ENCODE peak calls at places on chromosomes 5 and 9, in eight cellular contexts. V, G, D, I, Z, Q, E and K are unnamed samples.

GRCh38 chr9:74528207-74528606 is 31.1 kb downstream of the RORB start:
- DNase-seq in V (no peak), G (no peak), D (no peak), I (no peak), Z (no peak), Q (no peak), E (no peak), K (no peak)

GRCh38 chr5:170805666-170806065 is 22.1 kb downstream of the GABRP start:
- DNase-seq in V (no peak), G (no peak), D (no peak), I (no peak), Z (no peak), Q (no peak), E (no peak), K (no peak)

GRCh38 chr5:54718647-54719046 is 201.1 kb downstream of the SNX18 start:
- DNase-seq in V (no peak), G (peak; percentile 71), D (peak; percentile 30), I (peak; percentile 60), Z (no peak), Q (no peak), E (no peak), K (peak; percentile 89)

GRCh38 chr9:107711528-107711927 is 222.0 kb upstream of the KLF4 start:
- DNase-seq in V (peak; percentile 98), G (no peak), D (no peak), I (peak; percentile 89), Z (peak; percentile 59), Q (peak; percentile 79), E (no peak), K (peak; percentile 88)

GRCh38 chr9:131050831-131051230 is 41.9 kb downstream of the LAMC3 start:
- DNase-seq in V (no peak), G (no peak), D (no peak), I (no peak), Z (no peak), Q (no peak), E (no peak), K (no peak)

GRCh38 chr5:152271420-152271819 is 133.7 kb downstream of the NMUR2 start:
- DNase-seq in V (peak; percentile 59), G (no peak), D (peak; percentile 27), I (no peak), Z (peak; percentile 52), Q (no peak), E (peak; percentile 22), K (no peak)

GRCh38 chr5:115054387-115054951 is 115.2 kb downstream of the TRIM36 start:
- DNase-seq in V (no peak), G (no peak), D (no peak), I (no peak), Z (no peak), Q (no peak), E (no peak), K (no peak)

GRCh38 chr5:174665347-174665746 is 59.0 kb upstream of the MSX2 start:
- DNase-seq in V (no peak), G (no peak), D (no peak), I (no peak), Z (no peak), Q (no peak), E (no peak), K (no peak)

GRCh38 chr5:74408150-74409043 is 232.1 kb downstream of the ENC1 start:
- DNase-seq in V (peak; percentile 26), G (no peak), D (no peak), I (no peak), Z (no peak), Q (no peak), E (no peak), K (no peak)

GRCh38 chr5:158056426-158056825 is 197.5 kb upstream of the CLINT1 start:
- DNase-seq in V (peak; percentile 30), G (no peak), D (no peak), I (peak; percentile 47), Z (no peak), Q (no peak), E (no peak), K (no peak)

GRCh38 chr5:120139039-120139438 is 325.1 kb upstream of the PRR16 start:
- DNase-seq in V (peak; percentile 100), G (no peak), D (no peak), I (peak; percentile 91), Z (peak; percentile 46), Q (no peak), E (no peak), K (peak; percentile 59)

DNA sequence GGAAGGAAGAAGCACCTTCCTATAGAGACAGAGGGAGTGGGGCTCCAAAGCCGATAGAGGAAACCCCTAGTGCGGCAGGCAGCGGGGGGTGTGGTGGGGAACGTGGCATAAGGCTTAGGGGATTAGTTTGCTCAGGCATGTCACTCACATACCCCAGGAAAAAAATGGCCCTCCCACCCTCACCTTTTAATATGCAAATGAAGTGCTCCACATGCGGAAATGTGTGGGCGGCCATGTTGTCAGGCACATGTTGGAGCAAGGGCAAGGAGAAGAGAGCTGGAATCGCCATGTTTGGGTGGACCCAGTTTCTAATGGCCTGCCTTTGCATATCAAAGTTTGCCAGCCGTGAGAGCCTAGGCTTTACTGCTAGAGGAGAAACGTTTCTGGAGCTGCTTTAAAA is 758.8 kb downstream of the NR2F1-AS1 start:
- DNase-seq in V (no peak), G (no peak), D (no peak), I (no peak), Z (no peak), Q (no peak), E (peak; percentile 11), K (no peak)
- TF ChIP-seq CTCF in V (no peak), G (no peak), D (no peak), I (no peak), Z (no peak), Q (no peak), E (no peak), K (no peak)

DNA sequence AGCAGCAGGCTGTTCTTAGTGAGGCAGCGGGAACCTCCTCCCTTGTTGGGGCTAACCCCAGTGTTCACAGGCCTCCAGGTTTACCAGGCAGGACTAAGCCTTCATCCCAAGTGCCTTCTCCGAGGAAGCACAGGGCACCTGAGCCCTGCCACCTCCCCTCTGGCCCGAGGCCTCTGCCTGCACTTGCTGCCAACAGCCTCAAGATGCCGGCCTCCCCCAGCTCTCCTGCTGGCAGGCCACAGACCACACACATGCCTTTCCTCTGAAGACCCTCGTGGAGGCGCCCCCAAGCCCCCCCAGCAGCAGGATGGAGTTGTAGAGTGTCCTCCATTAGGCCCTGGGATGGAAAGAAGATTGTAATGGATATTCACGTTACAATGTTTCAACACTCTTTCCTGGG is 7.2 kb upstream of the ADAMTS16 start:
- DNase-seq in V (no peak), G (no peak), D (no peak), I (no peak), Z (no peak), Q (no peak), E (no peak), K (no peak)
- TF ChIP-seq CTCF in V (no peak), G (no peak), D (no peak), I (no peak), Z (no peak), Q (no peak), E (no peak), K (no peak)

DNA sequence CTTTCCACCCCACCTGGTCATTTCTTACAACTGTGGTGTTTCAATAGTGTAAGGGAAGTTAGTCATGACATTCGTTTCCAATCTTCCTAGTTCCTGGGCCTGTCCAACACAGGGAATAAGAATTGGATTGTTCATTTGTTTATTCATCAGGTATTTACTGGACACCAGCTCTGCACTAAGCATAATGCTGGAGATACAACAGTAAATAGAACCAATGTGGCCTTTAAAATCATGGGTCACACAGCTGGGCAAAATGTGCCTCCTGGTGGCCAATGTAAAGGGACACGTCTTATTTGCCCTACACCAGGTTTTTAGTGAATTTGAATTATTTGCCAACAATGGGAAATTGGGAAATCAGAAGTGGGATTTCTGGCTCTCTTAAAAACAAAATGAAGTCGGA is 10.4 kb downstream of the ABLIM3 start:
- DNase-seq in V (peak; percentile 72), G (no peak), D (no peak), I (no peak), Z (no peak), Q (no peak), E (no peak), K (no peak)
- TF ChIP-seq CTCF in V (peak; percentile 31), G (peak; percentile 29), D (no peak), I (no peak), Z (peak; percentile 65), Q (no peak), E (no peak), K (no peak)

GRCh38 chr5:87844866-87845265 is 423.8 kb downstream of the TMEM161B start:
- DNase-seq in V (no peak), G (no peak), D (no peak), I (no peak), Z (no peak), Q (no peak), E (no peak), K (no peak)

GRCh38 chr5:87845734-87846133 is 422.9 kb downstream of the TMEM161B start:
- DNase-seq in V (no peak), G (no peak), D (no peak), I (peak; percentile 52), Z (no peak), Q (no peak), E (no peak), K (no peak)

GRCh38 chr5:87844449-87844848 is 424.2 kb downstream of the TMEM161B start:
- DNase-seq in V (peak; percentile 2), G (no peak), D (no peak), I (no peak), Z (no peak), Q (no peak), E (no peak), K (no peak)
- TF ChIP-seq CTCF in V (peak; percentile 9), G (no peak), D (no peak), I (no peak), Z (no peak), Q (no peak), E (no peak), K (no peak)

DNA sequence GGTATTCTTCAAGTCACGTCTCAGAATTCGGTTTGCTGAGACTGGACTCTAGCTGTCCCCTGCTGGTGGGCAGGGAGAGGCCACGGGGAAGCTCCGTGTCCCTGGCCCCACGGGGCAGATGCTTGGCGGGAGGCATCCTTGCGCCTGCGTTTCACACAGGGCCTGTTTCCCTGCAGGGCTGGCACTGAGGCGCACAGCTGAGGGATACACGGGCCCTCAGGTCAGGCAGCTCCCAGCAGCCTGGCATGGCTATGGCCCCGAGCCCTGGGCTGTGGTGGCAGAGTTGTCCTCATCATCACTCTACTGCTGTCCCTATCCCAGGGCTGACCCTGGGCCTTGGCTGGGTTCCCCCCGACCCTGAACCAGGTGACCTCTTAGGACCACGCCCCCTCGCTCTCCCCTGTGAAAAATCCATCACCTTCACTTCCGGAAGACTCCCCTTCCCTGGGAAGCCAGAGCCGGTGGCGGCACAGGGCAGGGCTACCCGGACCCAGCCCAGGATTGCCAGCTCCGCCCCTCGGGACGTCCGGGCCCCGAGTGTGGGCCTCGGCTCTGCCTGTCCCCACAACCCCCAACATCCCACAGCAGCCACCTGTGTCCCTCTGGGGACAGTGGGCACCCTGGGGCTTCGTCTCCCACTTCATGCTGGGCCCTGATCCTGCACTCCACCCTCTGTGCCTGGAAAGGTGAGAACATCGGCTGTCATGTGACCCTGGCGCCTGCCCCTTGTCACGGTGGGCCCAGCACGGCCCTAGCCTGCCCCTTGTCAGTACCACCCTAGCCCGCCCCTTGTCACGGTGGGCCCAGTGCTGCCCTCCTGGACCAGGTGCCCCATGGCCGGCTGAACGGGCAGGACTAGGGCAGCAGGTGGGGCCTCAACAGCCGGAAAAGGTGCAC is 5.0 kb downstream of the DPP7 start:
- DNase-seq in V (no peak), G (no peak), D (no peak), I (no peak), Z (no peak), Q (no peak), E (no peak), K (no peak)
- TF ChIP-seq CTCF in V (no peak), G (no peak), D (no peak), I (no peak), Z (no peak), Q (no peak), E (no peak), K (no peak)

GRCh38 chr5:141094481-141095262 is at the start of gene PCDHB2:
- DNase-seq in V (peak; percentile 70), G (no peak), D (no peak), I (peak; percentile 23), Z (no peak), Q (no peak), E (peak; percentile 83), K (no peak)
- TF ChIP-seq CTCF in V (peak; percentile 58), G (peak; percentile 45), D (no peak), I (no peak), Z (peak; percentile 34), Q (no peak), E (peak; percentile 88), K (no peak)